ENCODE peak calls at places on chromosomes 5 and 9, in five cellular contexts. N, J, V, W and U are unnamed samples.

GRCh38 chr9:136644343-136644592 is 18.4 kb upstream of the EGFL7 start:
- DNase-seq in N (peak; percentile 92), J (no peak), V (peak; percentile 89), W (peak; percentile 39), U (no peak)

GRCh38 chr5:39992617-39993203 is 567.9 kb upstream of the DAB2 start:
- DNase-seq in N (peak; percentile 61), J (no peak), V (no peak), W (peak; percentile 1), U (no peak)

GRCh38 chr9:95801797-95802196 is 73.7 kb upstream of the ERCC6L2 start:
- DNase-seq in N (no peak), J (no peak), V (no peak), W (no peak), U (no peak)

GRCh38 chr5:171226096-171226495 is 83.0 kb upstream of the TLX3 start:
- DNase-seq in N (no peak), J (no peak), V (no peak), W (no peak), U (no peak)

GRCh38 chr9:136105398-136106135 is 10.5 kb upstream of the NACC2 start:
- DNase-seq in N (no peak), J (no peak), V (no peak), W (no peak), U (no peak)

GRCh38 chr5:164518049-164518740 is 1012.8 kb downstream of the MAT2B start:
- DNase-seq in N (no peak), J (no peak), V (no peak), W (no peak), U (no peak)

GRCh38 chr5:176639981-176640380 is 7.3 kb upstream of the TSPAN17 start:
- DNase-seq in N (no peak), J (no peak), V (no peak), W (no peak), U (no peak)

GRCh38 chr9:119003882-119004617 is 365.2 kb downstream of the BRINP1 start:
- DNase-seq in N (no peak), J (no peak), V (no peak), W (no peak), U (no peak)

GRCh38 chr5:179533024-179533423 is 17.3 kb upstream of the RUFY1 start:
- DNase-seq in N (no peak), J (no peak), V (no peak), W (no peak), U (no peak)

GRCh38 chr5:13553896-13554295 is 390.6 kb downstream of the DNAH5 start:
- DNase-seq in N (no peak), J (peak; percentile 67), V (no peak), W (peak; percentile 41), U (peak; percentile 21)

GRCh38 chr5:57817001-57817453 is 334.4 kb upstream of the ACTBL2 start:
- DNase-seq in N (no peak), J (no peak), V (no peak), W (peak; percentile 82), U (no peak)

GRCh38 chr9:134165357-134166315 is 1.3 kb upstream of the RNU6ATAC start:
- DNase-seq in N (peak; percentile 41), J (no peak), V (no peak), W (peak; percentile 27), U (no peak)

GRCh38 chr5:14420136-14420808 is 161.3 kb upstream of the OTULINL start:
- DNase-seq in N (no peak), J (no peak), V (no peak), W (peak; percentile 37), U (no peak)

GRCh38 chr5:41636605-41637004 is 126.2 kb upstream of the PLCXD3 start:
- DNase-seq in N (no peak), J (peak; percentile 80), V (no peak), W (peak; percentile 10), U (peak; percentile 47)

GRCh38 chr5:59038169-59039002 is 455.5 kb downstream of the RAB3C start:
- DNase-seq in N (no peak), J (peak; percentile 43), V (no peak), W (no peak), U (no peak)

GRCh38 chr9:107039546-107039945 is 176.6 kb downstream of the ZNF462 start:
- DNase-seq in N (no peak), J (no peak), V (no peak), W (peak; percentile 76), U (peak; percentile 67)

GRCh38 chr9:30505311-30505710 is 1879.1 kb upstream of the ACO1 start:
- DNase-seq in N (no peak), J (no peak), V (no peak), W (no peak), U (no peak)

GRCh38 chr5:36242534-36243144 is 914 bp upstream of the NADK2 start:
- DNase-seq in N (no peak), J (peak; percentile 28), V (no peak), W (no peak), U (no peak)

GRCh38 chr9:137682431-137682991 is 63.7 kb downstream of the EHMT1 start:
- DNase-seq in N (no peak), J (no peak), V (no peak), W (no peak), U (no peak)

GRCh38 chr5:10307206-10308148 is at the start of gene CMBL:
- DNase-seq in N (peak; percentile 39), J (peak; percentile 88), V (peak; percentile 87), W (peak; percentile 76), U (peak; percentile 42)

DNA sequence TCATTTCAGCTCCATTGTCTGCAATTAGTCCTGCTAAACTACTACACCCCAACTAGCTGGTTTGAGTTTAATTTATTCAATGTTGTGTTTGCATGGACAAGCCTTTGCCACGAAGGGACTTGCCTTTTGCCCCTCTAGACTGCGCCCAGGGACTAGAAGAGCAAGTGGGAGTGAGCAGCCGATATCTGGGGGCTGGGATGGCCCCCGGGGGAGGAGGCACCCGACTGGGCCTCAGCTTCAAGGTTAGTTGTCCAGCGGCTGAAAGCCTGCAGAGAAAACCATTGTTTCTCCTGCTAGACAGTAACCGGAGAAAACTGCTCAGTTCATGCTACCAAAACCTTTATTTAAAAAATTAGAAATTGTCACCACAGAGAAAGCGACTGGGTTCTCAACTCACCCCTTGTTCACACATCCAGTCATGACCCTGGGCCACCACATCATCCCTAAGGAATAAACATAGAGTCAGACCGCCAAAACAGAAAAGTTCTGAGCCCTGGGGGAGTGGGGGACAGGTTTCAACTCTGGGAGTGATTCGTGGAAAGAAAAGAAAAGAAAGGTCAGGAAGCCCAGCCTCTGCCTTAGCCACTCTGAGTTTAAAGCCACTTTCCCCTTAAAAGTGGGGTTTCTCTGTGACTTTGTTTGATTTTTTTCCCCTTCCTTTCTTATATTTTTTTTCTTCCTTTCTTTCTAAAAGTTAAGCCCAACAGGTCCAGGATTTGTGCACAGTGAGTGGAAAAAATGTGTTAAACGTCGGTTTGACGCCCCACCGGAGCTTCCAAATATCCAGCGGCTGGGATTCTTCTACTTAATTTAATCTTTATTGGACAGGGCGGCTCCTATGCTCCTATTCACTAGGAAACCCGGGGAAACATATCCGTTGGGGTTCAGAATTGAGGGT is 6.7 kb downstream of the NR2F1-AS1 start:
- DNase-seq in N (no peak), J (no peak), V (no peak), W (no peak), U (no peak)
- H3K27ac ChIP-seq in N (no peak overlapping the region), J (no peak overlapping the region), V (no peak overlapping the region), W (no peak overlapping the region), U (peak overlapping the region; percentile 19)

DNA sequence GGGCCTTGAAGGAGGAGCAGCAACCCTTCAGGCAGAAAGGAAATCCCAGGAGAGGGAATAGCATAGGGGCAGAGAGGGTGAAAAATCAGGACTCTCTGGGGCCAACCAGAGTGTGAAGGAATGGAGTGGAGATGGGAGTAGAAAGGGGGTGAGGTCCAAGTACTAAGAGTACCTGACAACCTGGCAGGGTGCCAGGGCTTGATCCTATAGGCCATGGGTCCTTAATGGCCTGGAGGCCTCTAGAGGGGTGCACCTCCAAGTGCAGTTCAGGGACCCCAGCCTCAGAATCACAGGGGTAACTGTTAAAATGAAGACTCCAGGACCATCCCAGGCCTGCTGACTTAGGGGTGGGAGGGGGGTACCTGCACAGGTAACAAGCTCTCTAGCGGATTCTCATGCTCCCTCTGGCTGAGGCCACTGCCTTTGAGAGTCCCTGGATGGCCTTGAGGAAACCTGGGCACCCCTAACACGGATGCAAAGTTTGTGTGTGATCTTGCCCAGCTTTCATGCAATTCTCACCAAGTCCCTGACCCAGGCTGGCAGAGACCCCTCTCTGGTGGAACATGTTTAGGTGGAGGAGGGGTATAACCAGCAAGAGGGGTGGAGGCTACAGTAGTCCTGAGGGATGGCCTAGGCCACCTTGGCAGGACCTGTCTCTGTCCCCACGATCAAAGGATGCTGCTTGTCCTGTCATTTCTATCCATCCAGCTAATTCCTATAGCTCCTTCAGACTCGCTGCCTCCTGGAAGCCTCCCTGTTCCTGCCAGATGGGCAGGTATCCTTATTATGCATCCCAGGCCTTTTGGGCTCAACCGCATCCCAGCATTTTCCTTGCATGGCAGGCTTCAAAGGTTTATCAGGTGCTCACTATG is 17.6 kb upstream of the CSF1R start:
- DNase-seq in N (peak; percentile 22), J (no peak), V (no peak), W (no peak), U (no peak)
- H3K27ac ChIP-seq in N (no peak overlapping the region), J (no peak overlapping the region), V (no peak overlapping the region), W (no peak overlapping the region), U (no peak overlapping the region)

GRCh38 chr9:129596541-129597328 is 24.2 kb downstream of the C9orf50 start:
- DNase-seq in N (peak; percentile 50), J (peak; percentile 88), V (peak; percentile 80), W (no peak), U (peak; percentile 55)
- H3K27ac ChIP-seq in N (peak overlapping the region; percentile 49), J (no peak overlapping the region), V (peak overlapping the region; percentile 79), W (no peak overlapping the region), U (peak overlapping the region; percentile 19)

GRCh38 chr5:86968311-86968753 is 299.4 kb upstream of the RASA1 start:
- DNase-seq in N (no peak), J (peak; percentile 72), V (no peak), W (peak; percentile 21), U (peak; percentile 12)
- H3K27ac ChIP-seq in N (no peak overlapping the region), J (no peak overlapping the region), V (no peak overlapping the region), W (no peak overlapping the region), U (no peak overlapping the region)

GRCh38 chr5:178118345-178118744 is 5.0 kb downstream of the N4BP3 start:
- DNase-seq in N (no peak), J (no peak), V (no peak), W (no peak), U (no peak)
- H3K27ac ChIP-seq in N (no peak overlapping the region), J (peak overlapping the region; percentile 76), V (no peak overlapping the region), W (no peak overlapping the region), U (no peak overlapping the region)

GRCh38 chr5:137488516-137488915 is 10.6 kb downstream of the SPOCK1 start:
- DNase-seq in N (no peak), J (peak; percentile 9), V (no peak), W (no peak), U (no peak)
- H3K27ac ChIP-seq in N (no peak overlapping the region), J (no peak overlapping the region), V (no peak overlapping the region), W (no peak overlapping the region), U (no peak overlapping the region)